ENCODE peak calls at places on chromosomes 1 and 21, in five cellular contexts. L is mesothelial cell of epicardium; R is activated CD4-positive, alpha-beta T cell treated with anti-CD3 and anti-CD28 coated beads for 24 hours; A is left cardiac atrium; B is T-helper 17 cell. S is an unnamed sample.

GRCh38 chr21:35400233-35400939 is 351.3 kb upstream of the RUNX1 start:
- DNase-seq in B (peak; percentile 15), R (no peak), A (no peak), L (no peak), S (peak; percentile 18)

GRCh38 chr1:9400425-9401079 is 107.9 kb downstream of the SPSB1 start:
- DNase-seq in R (no peak), L (no peak), B (no peak), A (no peak), S (no peak)

GRCh38 chr1:168963596-168963995 is 142.9 kb upstream of the ATP1B1 start:
- DNase-seq in R (no peak), A (no peak), L (no peak), B (no peak), S (no peak)

GRCh38 chr1:92439291-92439690 is 47.4 kb downstream of the GFI1 start:
- DNase-seq in L (no peak), B (no peak), R (no peak), A (no peak), S (no peak)

GRCh38 chr1:201015551-201016091 is 7.9 kb downstream of the KIF21B start:
- DNase-seq in B (no peak), A (no peak), R (no peak), L (no peak), S (no peak)

GRCh38 chr1:49363628-49364027 is 586.9 kb upstream of the BEND5 start:
- DNase-seq in B (no peak), R (no peak), L (no peak), A (no peak), S (no peak)

GRCh38 chr1:9787702-9788101 is 36.1 kb downstream of the CLSTN1 start:
- DNase-seq in L (no peak), A (no peak), R (peak; percentile 35), B (peak; percentile 36), S (no peak)

GRCh38 chr21:14451520-14451919 is 68.6 kb upstream of the HSPA13 start:
- DNase-seq in R (no peak), A (no peak), L (no peak), B (no peak), S (no peak)

GRCh38 chr1:232472485-232473041 is 157.4 kb downstream of the SIPA1L2 start:
- DNase-seq in R (no peak), L (no peak), A (no peak), B (no peak), S (no peak)

GRCh38 chr21:35254752-35255138 is 205.6 kb upstream of the RUNX1 start:
- DNase-seq in B (no peak), L (no peak), R (no peak), A (no peak), S (no peak)

GRCh38 chr1:89001510-89001909 is 9.1 kb upstream of the KYAT3 start:
- DNase-seq in L (no peak), B (no peak), R (no peak), A (no peak), S (no peak)

GRCh38 chr1:91151702-91152101 is 129.9 kb upstream of the ZNF644 start:
- DNase-seq in L (no peak), B (no peak), A (no peak), R (no peak), S (no peak)